ENCODE peak calls at places on chromosomes 7 and 10, in four cellular contexts. J is activated naive CD8-positive, alpha-beta T cell treated with anti-CD3 and anti-CD28 coated beads, Interleukin-2, amount 10 ng/mL, durations not matched to agents 7 days and 5 days; M is GM03348; T is NCI-H748 treated with DMSO at 0.1 percent for 48 hours. G is an unnamed sample.

GRCh38 chr7:55556492-55556891 is 15.8 kb downstream of the VOPP1 start:
- DNase-seq in J (no peak), M (no peak), T (no peak), G (no peak)

GRCh38 chr7:64992971-64993370 is 2.1 kb upstream of the ZNF117 start:
- DNase-seq in J (no peak), M (no peak), T (no peak), G (no peak)

GRCh38 chr10:92419740-92420553 is 129.0 kb downstream of the MARCHF5 start:
- DNase-seq in M (peak; percentile 61), J (no peak), T (no peak), G (no peak)

GRCh38 chr7:131497454-131497853 is 59.0 kb downstream of the PODXL start:
- DNase-seq in T (no peak), J (no peak), M (no peak), G (no peak)

GRCh38 chr7:151801291-151801690 is 75.6 kb downstream of the PRKAG2 start:
- DNase-seq in J (no peak), M (no peak), T (no peak), G (no peak)

GRCh38 chr7:143345428-143345900 is 17.0 kb downstream of the FAM131B start:
- DNase-seq in T (peak; percentile 35), M (peak; percentile 27), J (peak; percentile 71), G (no peak)

GRCh38 chr7:81499262-81500116 is 270.4 kb downstream of the HGF start:
- DNase-seq in M (peak; percentile 62), J (no peak), T (peak; percentile 67), G (peak; percentile 79)

GRCh38 chr7:35374858-35375257 is 121.0 kb upstream of the TBX20 start:
- DNase-seq in M (no peak), J (no peak), T (no peak), G (no peak)

GRCh38 chr10:21989453-21990154 is 13.9 kb downstream of the DNAJC1 start:
- DNase-seq in J (no peak), T (peak; percentile 40), M (peak; percentile 42), G (peak; percentile 36)

GRCh38 chr7:2715341-2716231 is 27.6 kb downstream of the AMZ1 start:
- DNase-seq in T (no peak), M (no peak), J (no peak), G (no peak)

GRCh38 chr10:48439031-48439430 is 132.6 kb downstream of the MAPK8 start:
- DNase-seq in M (peak; percentile 85), J (no peak), T (no peak), G (no peak)

GRCh38 chr10:93481931-93482834 is at the start of gene MYOF:
- DNase-seq in M (peak; percentile 72), T (peak; percentile 10), J (no peak), G (peak; percentile 82)

GRCh38 chr10:12214763-12215218 is 18.8 kb downstream of the CDC123 start:
- DNase-seq in J (no peak), T (peak; percentile 30), M (peak; percentile 51), G (peak; percentile 42)

GRCh38 chr7:27172388-27172774 is 1.7 kb downstream of the HOXA10 start:
- DNase-seq in T (no peak), M (peak; percentile 32), J (peak; percentile 31), G (no peak)

GRCh38 chr7:22718200-22718711 is 8.7 kb upstream of the IL6 start:
- DNase-seq in T (no peak), M (peak; percentile 71), J (no peak), G (peak; percentile 91)

G was measured in stromal cell of bone marrow.